ENCODE peak calls at places on chromosomes 13 and 19, in six cellular contexts. M, U, B, G, T and X are unnamed samples.

GRCh38 chr13:65034266-65034665 is 2195.9 kb downstream of the PCDH9 start:
- DNase-seq in B (no peak), T (no peak), G (no peak), M (no peak), U (no peak), X (no peak)

GRCh38 chr13:98184796-98185195 is 7.7 kb upstream of the RNF113B start:
- DNase-seq in U (no peak), T (peak; percentile 59), G (no peak), M (no peak), B (no peak), X (no peak)

GRCh38 chr13:110209950-110210603 is 96.9 kb downstream of the COL4A1 start:
- DNase-seq in T (no peak), B (no peak), M (no peak), G (no peak), U (no peak), X (no peak)

GRCh38 chr19:38877781-38878574 is at the start of gene RINL:
- DNase-seq in G (peak; percentile 87), T (no peak), B (peak; percentile 95), U (peak; percentile 80), M (peak; percentile 51), X (peak; percentile 84)

GRCh38 chr19:21694171-21694906 is 73.0 kb downstream of the ZNF100 start:
- DNase-seq in U (no peak), M (no peak), G (no peak), B (no peak), T (peak; percentile 13), X (no peak)

GRCh38 chr19:35128398-35129057 is 6.3 kb downstream of the LGI4 start:
- DNase-seq in B (no peak), G (no peak), M (no peak), U (no peak), T (no peak), X (no peak)

GRCh38 chr19:55117063-55117635 is 288 bp downstream of the PPP1R12C start:
- DNase-seq in B (peak; percentile 90), G (peak; percentile 23), T (peak; percentile 55), M (no peak), U (no peak), X (no peak)

GRCh38 chr13:47067296-47067695 is 170.4 kb upstream of the HTR2A start:
- DNase-seq in U (no peak), B (no peak), G (no peak), T (no peak), M (no peak), X (no peak)

GRCh38 chr13:54705738-54706137 is 1677.1 kb downstream of the OLFM4 start:
- DNase-seq in G (no peak), T (no peak), U (no peak), B (no peak), M (no peak), X (no peak)

GRCh38 chr13:58542530-58542929 is 911.0 kb downstream of the PCDH17 start:
- DNase-seq in B (no peak), U (no peak), G (no peak), T (peak; percentile 2), M (no peak), X (no peak)

GRCh38 chr19:46176116-46176860 is 28.2 kb downstream of the IGFL2 start:
- DNase-seq in G (no peak), B (no peak), U (no peak), T (no peak), M (no peak), X (no peak)

GRCh38 chr13:74090869-74091605 is 43.2 kb downstream of the KLF12 start:
- DNase-seq in G (no peak), T (no peak), B (no peak), M (no peak), U (no peak), X (no peak)

GRCh38 chr19:5967994-5968430 is 9.9 kb downstream of the RANBP3 start:
- DNase-seq in T (peak; percentile 83), B (peak; percentile 73), M (no peak), G (peak; percentile 70), U (no peak), X (peak; percentile 59)

GRCh38 chr13:99176309-99177276 is 24.1 kb upstream of the UBAC2 start:
- DNase-seq in U (peak; percentile 65), T (peak; percentile 82), B (peak; percentile 90), G (peak; percentile 76), M (peak; percentile 50), X (peak; percentile 74)

GRCh38 chr19:1492474-1493006 is 1.6 kb downstream of the REEP6 start:
- DNase-seq in T (no peak), G (no peak), M (no peak), B (no peak), U (no peak), X (no peak)

GRCh38 chr19:13619203-13619632 is 112.9 kb upstream of the CACNA1A start:
- DNase-seq in G (no peak), M (no peak), T (no peak), U (no peak), B (no peak), X (no peak)

GRCh38 chr13:39415003-39415402 is 188.0 kb downstream of the LHFPL6 start:
- DNase-seq in M (no peak), G (no peak), T (peak; percentile 58), U (no peak), B (no peak), X (no peak)

GRCh38 chr19:4186087-4186993 is 3.9 kb downstream of the ANKRD24 start:
- DNase-seq in U (no peak), B (peak; percentile 83), G (peak; percentile 76), T (peak; percentile 83), M (peak; percentile 68), X (peak; percentile 82)

GRCh38 chr13:29905845-29906244 is 55.4 kb upstream of the UBL3 start:
- DNase-seq in B (no peak), G (no peak), T (no peak), U (no peak), M (no peak), X (no peak)

GRCh38 chr13:32791545-32792172 is 205.4 kb downstream of the PDS5B start:
- DNase-seq in U (no peak), G (peak; percentile 52), B (no peak), M (peak; percentile 6), T (no peak), X (peak; percentile 28)

GRCh38 chr13:111270765-111271164 is 49.7 kb upstream of the TEX29 start:
- DNase-seq in G (no peak), M (no peak), T (peak; percentile 24), U (no peak), B (no peak), X (no peak)

GRCh38 chr13:79307866-79308298 is 98.2 kb downstream of the RBM26 start:
- DNase-seq in U (no peak), M (no peak), T (peak; percentile 16), G (peak; percentile 7), B (no peak), X (no peak)

GRCh38 chr19:44608391-44608821 is 5.0 kb upstream of the IGSF23 start:
- DNase-seq in T (no peak), G (no peak), B (no peak), M (no peak), U (no peak), X (no peak)

GRCh38 chr19:44367024-44367423 is 10.5 kb upstream of the ZNF112 start:
- DNase-seq in B (no peak), M (no peak), U (peak; percentile 15), G (no peak), T (no peak), X (no peak)

GRCh38 chr19:39275578-39275977 is 7.4 kb downstream of the IFNL2 start:
- DNase-seq in U (no peak), G (no peak), M (no peak), T (no peak), B (peak; percentile 12), X (no peak)

GRCh38 chr19:40539070-40539469 is 37.6 kb upstream of the SHKBP1 start:
- DNase-seq in M (no peak), T (no peak), U (no peak), B (no peak), G (no peak), X (no peak)

GRCh38 chr19:4754248-4754647 is 30.6 kb upstream of the DPP9 start:
- DNase-seq in T (no peak), U (no peak), G (no peak), M (no peak), B (no peak), X (no peak)

GRCh38 chr13:89812856-89813255 is 1534.6 kb upstream of the MIR17HG start:
- DNase-seq in T (no peak), M (no peak), G (no peak), B (no peak), U (no peak), X (no peak)

GRCh38 chr19:1284979-1285736 is 515 bp upstream of the EFNA2 start:
- DNase-seq in T (no peak), G (no peak), B (peak; percentile 66), M (no peak), U (no peak), X (no peak)

GRCh38 chr19:10116085-10116865 is 3.4 kb downstream of the EIF3G start:
- DNase-seq in B (peak; percentile 71), U (no peak), T (no peak), G (no peak), M (no peak), X (no peak)

GRCh38 chr19:33627962-33628839 is 6.4 kb downstream of the CHST8 start:
- DNase-seq in U (no peak), B (no peak), M (no peak), G (no peak), T (no peak), X (no peak)

GRCh38 chr19:41479757-41480191 is 36.8 kb downstream of the ERICH4 start:
- DNase-seq in M (no peak), T (no peak), B (peak; percentile 74), U (no peak), G (no peak), X (no peak)

GRCh38 chr19:12918253-12918652 is 840 bp downstream of the SYCE2 start:
- DNase-seq in T (no peak), G (no peak), U (no peak), B (no peak), M (no peak), X (no peak)

GRCh38 chr19:3580156-3580955 is 4.9 kb upstream of the GIPC3 start:
- DNase-seq in B (no peak), T (peak; percentile 85), U (no peak), G (no peak), M (no peak), X (no peak)

GRCh38 chr19:45298264-45298663 is 24.4 kb downstream of the CKM start:
- DNase-seq in M (no peak), G (no peak), B (no peak), T (no peak), U (no peak), X (no peak)